ENCODE peak calls at places on chromosomes 1 and 21, in four cellular contexts. H, G, S and F are unnamed samples.

GRCh38 chr1:61441723-61442262 is 283.1 kb downstream of the TM2D1 start:
- DNase-seq in H (no peak), G (no peak), S (no peak), F (no peak)

GRCh38 chr1:216665381-216665780 is 57.8 kb downstream of the ESRRG start:
- DNase-seq in H (no peak), G (no peak), S (no peak), F (no peak)

GRCh38 chr1:113223546-113223945 is 150.5 kb downstream of the LRIG2 start:
- DNase-seq in H (no peak), G (no peak), S (no peak), F (no peak)

GRCh38 chr1:173411835-173412742 is 65.0 kb upstream of the PRDX6 start:
- DNase-seq in H (no peak), G (peak; percentile 67), S (no peak), F (no peak)

GRCh38 chr1:39569034-39569433 is 7.6 kb downstream of the PABPC4 start:
- DNase-seq in H (no peak), G (no peak), S (no peak), F (no peak)

GRCh38 chr1:12486401-12487005 is 131.5 kb downstream of the DHRS3 start:
- DNase-seq in H (no peak), G (no peak), S (no peak), F (no peak)

GRCh38 chr21:41366522-41367151 is 4.8 kb downstream of the MX2 start:
- DNase-seq in H (no peak), G (no peak), S (no peak), F (no peak)

GRCh38 chr21:39613029-39613934 is 542 bp downstream of the B3GALT5 start:
- DNase-seq in H (no peak), G (no peak), S (no peak), F (no peak)